ENCODE peak calls at places on chromosomes 16 and 17, in four cellular contexts. Z is H1, N is K562, O is A549. S is an unnamed sample.
A peak's percentile ranks its signal among the peaks of the same experiment; 100 is the strongest.

GRCh38 chr16:1019934-1020305 is 38.4 kb downstream of the SOX8 start:
- DNase-seq in Z (no peak), N (no peak), O (no peak), S (no peak)

GRCh38 chr17:70920416-70920815 is 751.1 kb downstream of the KCNJ2 start:
- DNase-seq in N (no peak), Z (no peak), O (no peak), S (no peak)

GRCh38 chr17:17917394-17917793 is 54.8 kb downstream of the TOM1L2 start:
- DNase-seq in O (no peak), N (no peak), Z (no peak), S (no peak)

GRCh38 chr16:30434852-30435251 is 5.0 kb upstream of the DCTPP1 start:
- DNase-seq in Z (no peak), O (no peak), N (no peak), S (no peak)

GRCh38 chr17:70172921-70173320 is 3.6 kb downstream of the KCNJ2 start:
- DNase-seq in Z (no peak), O (no peak), N (no peak), S (no peak)

GRCh38 chr17:76136276-76137025 is 4.6 kb downstream of the FOXJ1 start:
- DNase-seq in Z (peak; percentile 78), N (no peak), O (no peak), S (no peak)

GRCh38 chr17:80476877-80477646 is 655 bp upstream of the NPTX1 start:
- DNase-seq in O (peak; percentile 54), N (no peak), Z (no peak), S (no peak)

GRCh38 chr17:1467898-1468492 is 12.0 kb upstream of the CRK start:
- DNase-seq in O (no peak), N (no peak), Z (no peak), S (peak; percentile 92)

GRCh38 chr16:35302859-35303258 is 1843.4 kb downstream of the TP53TG3F start:
- DNase-seq in O (no peak), Z (no peak), N (no peak), S (no peak)

GRCh38 chr17:49901460-49902331 is 53.8 kb upstream of the TAC4 start:
- DNase-seq in N (no peak), O (no peak), Z (no peak), S (peak; percentile 65)

GRCh38 chr16:4452674-4453073 is 21.8 kb downstream of the NMRAL1 start:
- DNase-seq in Z (no peak), O (no peak), N (no peak), S (no peak)

GRCh38 chr16:70658921-70659320 is 12.6 kb downstream of the IL34 start:
- DNase-seq in Z (no peak), O (no peak), N (no peak), S (no peak)

GRCh38 chr17:27327871-27328270 is 34.0 kb downstream of the WSB1 start:
- DNase-seq in N (no peak), Z (no peak), O (no peak), S (no peak)

GRCh38 chr17:4786111-4786491 is at the start of gene VMO1:
- DNase-seq in N (no peak), O (no peak), Z (no peak), S (no peak)

GRCh38 chr16:11439216-11439615 is 94.0 kb downstream of the RMI2 start:
- DNase-seq in N (no peak), O (no peak), Z (no peak), S (no peak)

GRCh38 chr17:17508641-17509591 is 12.7 kb upstream of the RASD1 start:
- DNase-seq in N (peak; percentile 71), Z (no peak), O (no peak), S (no peak)

GRCh38 chr17:71201639-71202038 is 919.2 kb upstream of the SOX9 start:
- DNase-seq in O (no peak), N (no peak), Z (no peak), S (no peak)

GRCh38 chr17:68674271-68674925 is 73.2 kb upstream of the FAM20A start:
- DNase-seq in O (no peak), N (no peak), Z (no peak), S (no peak)

GRCh38 chr17:35129973-35130351 is 8.5 kb downstream of the FNDC8 start:
- DNase-seq in O (no peak), N (no peak), Z (no peak), S (no peak)

GRCh38 chr16:27314161-27314723 is 468 bp downstream of the IL4R start:
- DNase-seq in Z (peak; percentile 72), O (peak; percentile 68), N (no peak), S (peak; percentile 63)

GRCh38 chr17:82565551-82565950 is 46.0 kb downstream of the FOXK2 start:
- DNase-seq in Z (no peak), N (no peak), O (no peak), S (no peak)

GRCh38 chr17:82858376-82859126 is 18.7 kb upstream of the ZNF750 start:
- DNase-seq in N (no peak), O (no peak), Z (no peak), S (no peak)

GRCh38 chr16:77169650-77170236 is 21.2 kb upstream of the MON1B start:
- DNase-seq in Z (peak; percentile 85), O (peak; percentile 61), N (peak; percentile 58), S (peak; percentile 52)

GRCh38 chr16:54931041-54931756 is 534 bp downstream of the IRX5 start:
- DNase-seq in Z (peak; percentile 75), N (peak; percentile 21), O (peak; percentile 58), S (no peak)

GRCh38 chr17:57518587-57519118 is 226.4 kb downstream of the CCDC182 start:
- DNase-seq in N (no peak), Z (no peak), O (no peak), S (no peak)

GRCh38 chr16:30183961-30184429 is 593 bp downstream of the CORO1A start:
- DNase-seq in O (no peak), N (peak; percentile 10), Z (no peak), S (no peak)

GRCh38 chr16:29663020-29663828 is at the start of gene SPN:
- DNase-seq in N (peak; percentile 93), O (no peak), Z (no peak), S (no peak)

GRCh38 chr17:55641559-55642160 is 81.0 kb downstream of the TMEM100 start:
- DNase-seq in N (peak; percentile 26), Z (peak; percentile 52), O (peak; percentile 73), S (peak; percentile 58)

GRCh38 chr17:38447502-38448095 is 19.3 kb downstream of the ARHGAP23 start:
- DNase-seq in N (no peak), Z (no peak), O (no peak), S (no peak)

GRCh38 chr16:83744521-83744981 is 63.2 kb upstream of the HSBP1 start:
- DNase-seq in N (no peak), O (no peak), Z (no peak), S (no peak)

GRCh38 chr17:17491031-17491471 is 5.1 kb downstream of the RASD1 start:
- DNase-seq in N (no peak), Z (no peak), O (no peak), S (no peak)

GRCh38 chr16:69444873-69445517 is 20.6 kb downstream of the CYB5B start:
- DNase-seq in Z (no peak), N (no peak), O (no peak), S (no peak)

DNA sequence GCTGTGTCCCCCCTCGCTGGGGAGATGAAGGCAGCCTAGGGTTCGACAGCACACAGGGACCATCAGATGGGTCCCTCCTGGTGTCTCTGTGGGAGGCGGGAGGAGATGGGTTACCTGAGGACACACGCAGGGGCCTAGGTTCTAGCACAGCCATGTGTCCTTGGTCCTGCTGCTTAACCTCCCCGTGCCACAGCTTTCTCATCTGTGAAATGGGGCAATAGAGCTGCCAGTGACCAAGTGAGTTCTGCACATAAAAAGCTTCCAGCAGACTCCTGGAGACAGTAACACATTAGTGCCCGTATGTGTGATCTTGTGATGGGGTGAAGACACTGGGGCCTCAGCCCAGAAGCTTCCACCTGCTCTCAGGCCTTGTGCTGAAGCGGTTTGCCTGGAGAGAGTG is 96.0 kb upstream of the GSE1 start:
- DNase-seq in N (no peak), O (no peak), Z (no peak), S (no peak)
- H3K4me1 ChIP-seq in N (peaks cover 5% of the 10 kb centered on the region), O (peaks cover 36% of the 10 kb centered on the region), Z (peaks cover 24% of the 10 kb centered on the region), S (peaks cover 69% of the 10 kb centered on the region)

DNA sequence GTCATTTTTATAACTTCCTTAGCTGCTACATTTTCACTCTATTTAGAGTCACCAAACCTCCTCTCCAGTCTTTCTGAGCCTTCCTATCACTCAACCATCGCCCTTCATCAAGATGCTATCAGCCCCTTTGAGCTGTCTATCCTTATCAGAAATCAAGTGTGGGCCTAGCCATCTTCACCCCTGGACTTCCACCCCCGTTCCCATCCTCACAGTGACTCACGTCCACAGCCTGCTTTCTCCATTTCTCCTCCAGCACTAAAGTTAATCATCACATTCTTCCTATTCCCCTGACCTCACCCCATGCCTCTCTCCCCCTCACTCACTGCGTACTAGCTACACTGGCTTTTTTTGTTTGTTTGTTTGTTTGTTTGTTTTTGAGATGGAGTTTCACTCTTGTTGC is 2.4 kb upstream of the TEKT3 start:
- DNase-seq in Z (no peak), O (peak; percentile 46), N (no peak), S (no peak)
- TF ChIP-seq PHF8 in Z (no peak), O (no peak), N (no peak), S (no peak)

DNA sequence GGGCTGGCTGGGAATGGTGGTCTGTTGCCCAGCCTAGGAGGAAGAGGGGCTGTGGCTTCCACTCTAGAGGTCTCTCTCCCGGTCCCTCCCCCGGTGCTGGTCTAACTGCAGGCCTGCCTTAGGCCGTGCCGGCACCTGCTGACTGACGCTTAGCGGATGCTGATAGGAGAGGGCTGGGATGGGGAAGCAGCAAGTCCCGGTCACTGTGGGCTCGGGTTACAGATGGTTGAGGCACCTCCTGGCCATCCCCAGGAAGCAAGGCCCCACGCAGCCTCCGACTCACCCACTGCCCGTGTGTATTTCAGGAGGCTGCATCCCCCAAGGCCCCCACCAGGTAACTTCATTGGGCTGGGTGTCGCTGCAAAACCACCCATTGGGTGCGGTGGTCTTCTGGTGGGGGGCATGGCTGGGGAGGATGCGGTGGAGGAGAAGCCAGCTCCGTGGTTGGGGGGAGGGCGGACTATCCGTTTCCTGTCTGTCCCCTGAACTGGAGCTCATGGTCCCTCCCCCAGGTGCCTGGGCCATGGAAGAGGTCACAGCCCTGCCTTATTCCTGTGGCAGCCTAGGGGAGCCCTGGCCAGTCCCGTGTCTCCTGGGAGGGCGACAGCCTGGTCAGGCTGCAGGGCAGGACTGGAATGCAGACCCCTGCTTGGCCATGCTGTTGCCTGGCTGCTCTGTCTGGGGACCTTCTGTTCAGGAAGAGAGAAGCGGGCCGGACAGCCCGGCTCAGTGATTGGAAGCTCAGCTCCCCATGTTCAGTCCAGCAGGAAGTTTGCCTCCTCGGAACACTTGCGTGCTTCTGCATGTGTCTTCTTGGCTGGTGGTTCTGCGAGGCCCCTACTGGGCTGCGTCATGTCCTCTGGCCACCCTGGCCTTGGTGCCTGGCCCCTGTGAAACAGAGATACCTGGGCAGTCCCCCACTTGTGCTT is 279.0 kb downstream of the SEC14L1 start:
- DNase-seq in O (no peak), Z (peak; percentile 79), N (peak; percentile 50), S (peak; percentile 24)
- H3K4me1 ChIP-seq in O (peaks cover 69% of the 10 kb centered on the region), Z (peaks cover 40% of the 10 kb centered on the region), N (peaks cover 26% of the 10 kb centered on the region), S (peaks cover 52% of the 10 kb centered on the region)

DNA sequence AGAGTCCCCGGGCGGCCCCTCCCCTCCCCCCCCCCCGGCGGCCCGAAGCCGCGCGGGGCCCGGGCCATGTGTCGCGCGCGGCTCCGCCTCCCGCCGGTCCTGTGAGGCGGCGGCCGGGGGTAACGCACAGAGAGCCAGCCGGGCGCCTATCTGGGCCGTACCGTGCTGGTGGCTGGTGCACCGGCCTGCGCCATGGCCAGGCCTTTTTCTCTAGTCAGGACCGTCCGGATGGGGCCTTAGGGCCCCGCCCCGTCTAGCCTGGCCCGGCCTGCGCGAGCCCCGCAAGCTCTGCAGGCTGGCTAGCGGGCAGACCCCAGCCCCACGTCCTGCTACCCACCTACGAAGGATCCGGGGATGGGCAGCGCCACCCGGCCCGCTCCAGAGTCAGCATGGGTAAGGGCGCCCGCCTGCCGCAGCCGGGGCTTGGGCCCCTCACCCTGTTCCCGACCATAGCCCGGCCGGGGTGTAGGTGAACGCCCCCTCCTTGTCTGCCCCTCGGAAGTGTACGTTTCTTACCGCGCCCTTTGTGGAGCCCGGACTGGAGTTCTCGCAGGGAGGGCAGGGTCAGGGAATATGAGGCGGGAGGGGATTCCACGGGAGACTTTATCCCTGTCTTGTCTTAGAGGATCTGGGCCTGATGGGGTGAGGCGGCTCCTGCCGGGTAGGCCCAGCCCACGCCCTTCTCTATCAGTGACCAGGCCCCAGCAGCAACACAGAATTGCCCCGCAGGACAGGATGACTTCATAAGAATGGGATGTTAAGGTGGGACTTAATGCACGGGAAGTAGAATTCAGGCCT is at the start of gene CENPT:
- DNase-seq in Z (peak; percentile 69), N (peak; percentile 83), O (peak; percentile 66), S (peak; percentile 70)
- TF ChIP-seq PHF8 in Z (no peak), N (peak; percentile 53), O (peak; percentile 46), S (peak; percentile 70)

S was measured in HepG2.